ENCODE peak calls at places on chromosome 2, in four cellular contexts. One of them, this sample, is unnamed.

GRCh38 chr2:186205243-186205642 is 280.8 kb upstream of the ZC3H15 start:
- DNase-seq in A549: no peak
- DNase-seq in AG10803: no peak
- DNase-seq in gastrocnemius medialis: no peak
- DNase-seq in this sample: no peak

GRCh38 chr2:240524963-240525718 is 32.6 kb downstream of the ANKMY1 start:
- DNase-seq in A549: no peak
- DNase-seq in AG10803: no peak
- DNase-seq in gastrocnemius medialis: no peak
- DNase-seq in this sample: no peak

GRCh38 chr2:54255230-54256090 is 569 bp downstream of the TSPYL6 start:
- DNase-seq in A549: no peak
- DNase-seq in AG10803: no peak
- DNase-seq in gastrocnemius medialis: no peak
- DNase-seq in this sample: no peak

GRCh38 chr2:7450188-7451156 is 533.3 kb downstream of the RNF144A start:
- DNase-seq in A549: no peak
- DNase-seq in AG10803: no peak
- DNase-seq in gastrocnemius medialis: no peak
- DNase-seq in this sample: no peak

GRCh38 chr2:10017313-10017941 is 25.9 kb upstream of the KLF11 start:
- DNase-seq in A549: no peak
- DNase-seq in AG10803: no peak
- DNase-seq in gastrocnemius medialis: no peak
- DNase-seq in this sample: no peak

GRCh38 chr2:206203331-206203730 is 43.6 kb downstream of the EEF1B2 start:
- DNase-seq in A549: no peak
- DNase-seq in AG10803: no peak
- DNase-seq in gastrocnemius medialis: no peak
- DNase-seq in this sample: no peak

GRCh38 chr2:52467189-52467588 is 1300.4 kb upstream of the CHAC2 start:
- DNase-seq in A549: no peak
- DNase-seq in AG10803: no peak
- DNase-seq in gastrocnemius medialis: no peak
- DNase-seq in this sample: no peak

GRCh38 chr2:15588329-15588919 is 3.2 kb upstream of the DDX1 start:
- DNase-seq in A549: peak; percentile 71
- DNase-seq in AG10803: peak; percentile 56
- DNase-seq in gastrocnemius medialis: peak; percentile 59
- DNase-seq in this sample: no peak

GRCh38 chr2:231017250-231017636 is 20.1 kb upstream of the C2orf72 start:
- DNase-seq in A549: peak; percentile 14
- DNase-seq in AG10803: no peak
- DNase-seq in gastrocnemius medialis: no peak
- DNase-seq in this sample: no peak

GRCh38 chr2:58870704-58871103 is 629.6 kb upstream of the FANCL start:
- DNase-seq in A549: peak; percentile 35
- DNase-seq in AG10803: no peak
- DNase-seq in gastrocnemius medialis: no peak
- DNase-seq in this sample: no peak

GRCh38 chr2:220043155-220043992 is 415.9 kb downstream of the SLC4A3 start:
- DNase-seq in A549: no peak
- DNase-seq in AG10803: peak; percentile 15
- DNase-seq in gastrocnemius medialis: no peak
- DNase-seq in this sample: no peak

GRCh38 chr2:214737188-214737587 is 72.3 kb downstream of the BARD1 start:
- DNase-seq in A549: no peak
- DNase-seq in AG10803: no peak
- DNase-seq in gastrocnemius medialis: no peak
- DNase-seq in this sample: no peak

GRCh38 chr2:12318427-12319057 is 398.2 kb upstream of the TRIB2 start:
- DNase-seq in A549: no peak
- DNase-seq in AG10803: peak; percentile 88
- DNase-seq in gastrocnemius medialis: no peak
- DNase-seq in this sample: no peak

GRCh38 chr2:33291278-33292013 is 185.0 kb upstream of the RASGRP3 start:
- DNase-seq in A549: peak; percentile 90
- DNase-seq in AG10803: peak; percentile 93
- DNase-seq in gastrocnemius medialis: no peak
- DNase-seq in this sample: no peak

GRCh38 chr2:27143285-27143684 is 4.1 kb upstream of the PRR30 start:
- DNase-seq in A549: no peak
- DNase-seq in AG10803: no peak
- DNase-seq in gastrocnemius medialis: no peak
- DNase-seq in this sample: no peak

GRCh38 chr2:98532761-98533160 is 75.6 kb downstream of the COA5 start:
- DNase-seq in A549: no peak
- DNase-seq in AG10803: no peak
- DNase-seq in gastrocnemius medialis: no peak
- DNase-seq in this sample: no peak

GRCh38 chr2:217932661-217933325 is 70.0 kb downstream of the TNS1 start:
- DNase-seq in A549: no peak
- DNase-seq in AG10803: no peak
- DNase-seq in gastrocnemius medialis: no peak
- DNase-seq in this sample: no peak
- TF ChIP-seq CTCF in A549: no peak
- TF ChIP-seq CTCF in AG10803: peak; percentile 19
- TF ChIP-seq CTCF in gastrocnemius medialis: peak; percentile 10
- TF ChIP-seq CTCF in this sample: no peak

GRCh38 chr2:178419123-178419522 is 31.9 kb downstream of the PRKRA start:
- DNase-seq in A549: peak; percentile 22
- DNase-seq in AG10803: no peak
- DNase-seq in gastrocnemius medialis: no peak
- DNase-seq in this sample: no peak
- TF ChIP-seq CTCF in A549: peak; percentile 44
- TF ChIP-seq CTCF in AG10803: peak; percentile 34
- TF ChIP-seq CTCF in gastrocnemius medialis: peak; percentile 10
- TF ChIP-seq CTCF in this sample: peak; percentile 23

DNA sequence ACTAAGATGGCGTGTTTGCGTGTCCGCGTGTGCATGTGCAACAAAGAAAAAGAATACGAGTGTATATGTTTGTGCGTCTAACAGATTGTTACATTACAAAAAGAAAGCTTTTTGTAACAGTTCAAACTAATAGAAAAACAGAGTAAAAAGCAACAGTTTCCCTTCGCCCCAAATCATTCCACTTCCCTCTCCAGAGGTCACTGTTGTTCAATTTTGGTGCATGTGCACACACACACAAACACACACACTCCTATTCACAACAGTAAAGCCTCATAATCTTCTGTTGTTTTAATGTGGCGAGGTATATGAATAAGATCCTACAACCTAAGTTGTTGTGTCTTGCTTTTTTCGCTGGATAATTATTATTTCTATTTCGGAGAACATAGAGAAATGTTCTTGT is 357.3 kb upstream of the SLC8A1 start:
- DNase-seq in A549: no peak
- DNase-seq in AG10803: no peak
- DNase-seq in gastrocnemius medialis: no peak
- DNase-seq in this sample: no peak
- TF ChIP-seq CTCF in A549: no peak
- TF ChIP-seq CTCF in AG10803: no peak
- TF ChIP-seq CTCF in gastrocnemius medialis: no peak
- TF ChIP-seq CTCF in this sample: no peak

DNA sequence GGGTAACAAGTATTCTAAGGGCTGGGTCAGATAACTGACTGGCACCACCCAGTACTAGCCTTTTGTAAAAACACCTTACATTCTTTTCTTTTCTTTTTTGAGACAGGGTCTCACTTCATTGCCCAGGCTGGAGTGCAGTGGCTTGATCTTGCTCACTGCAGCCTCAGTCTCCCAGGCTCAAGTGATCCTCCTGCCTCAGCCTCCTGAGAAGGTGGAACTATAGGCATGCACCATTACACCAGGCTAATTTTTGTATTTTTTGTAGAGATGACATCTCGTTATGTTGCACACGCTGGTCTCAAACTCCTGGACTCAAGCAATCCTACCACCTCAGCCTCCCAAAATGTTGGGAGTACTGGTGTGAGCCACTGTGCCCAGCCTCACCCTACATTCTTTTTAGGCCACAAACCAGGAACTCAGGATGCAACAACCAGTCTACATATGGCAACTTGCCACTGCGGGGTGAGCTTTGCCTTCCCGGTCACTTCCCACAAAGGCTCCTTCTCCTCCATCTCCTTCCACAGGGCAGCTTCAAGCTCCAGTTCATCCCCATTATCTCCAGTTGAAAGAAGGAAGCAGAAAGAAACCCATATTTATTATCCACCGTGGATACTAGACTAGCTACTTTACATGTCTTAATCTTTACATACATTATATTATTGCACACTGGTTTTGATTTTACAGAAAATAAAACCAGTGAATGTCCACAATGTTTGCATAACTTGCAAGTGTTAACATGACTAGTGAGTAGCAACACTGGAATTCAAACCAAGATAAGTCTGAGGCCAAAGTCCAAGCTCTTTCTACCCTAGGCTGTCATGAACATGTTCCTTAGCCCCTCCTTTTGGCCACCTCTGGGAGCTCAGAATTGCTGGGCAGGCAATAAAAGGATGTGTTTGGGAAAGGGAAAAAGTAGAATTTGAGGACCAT is 23.7 kb upstream of the AP1S3 start:
- DNase-seq in A549: peak; percentile 95
- DNase-seq in AG10803: peak; percentile 81
- DNase-seq in gastrocnemius medialis: no peak
- DNase-seq in this sample: no peak
- TF ChIP-seq CTCF in A549: peak; percentile 16
- TF ChIP-seq CTCF in AG10803: peak; percentile 45
- TF ChIP-seq CTCF in gastrocnemius medialis: no peak
- TF ChIP-seq CTCF in this sample: no peak

GRCh38 chr2:39855856-39856255 is 76.8 kb upstream of the THUMPD2 start:
- DNase-seq in A549: no peak
- DNase-seq in AG10803: no peak
- DNase-seq in gastrocnemius medialis: no peak
- DNase-seq in this sample: no peak

GRCh38 chr2:39849982-39850526 is 71.0 kb upstream of the THUMPD2 start:
- DNase-seq in A549: no peak
- DNase-seq in AG10803: no peak
- DNase-seq in gastrocnemius medialis: no peak
- DNase-seq in this sample: no peak

GRCh38 chr2:39851251-39851650 is 72.2 kb upstream of the THUMPD2 start:
- DNase-seq in A549: no peak
- DNase-seq in AG10803: peak; percentile 89
- DNase-seq in gastrocnemius medialis: no peak
- DNase-seq in this sample: no peak

DNA sequence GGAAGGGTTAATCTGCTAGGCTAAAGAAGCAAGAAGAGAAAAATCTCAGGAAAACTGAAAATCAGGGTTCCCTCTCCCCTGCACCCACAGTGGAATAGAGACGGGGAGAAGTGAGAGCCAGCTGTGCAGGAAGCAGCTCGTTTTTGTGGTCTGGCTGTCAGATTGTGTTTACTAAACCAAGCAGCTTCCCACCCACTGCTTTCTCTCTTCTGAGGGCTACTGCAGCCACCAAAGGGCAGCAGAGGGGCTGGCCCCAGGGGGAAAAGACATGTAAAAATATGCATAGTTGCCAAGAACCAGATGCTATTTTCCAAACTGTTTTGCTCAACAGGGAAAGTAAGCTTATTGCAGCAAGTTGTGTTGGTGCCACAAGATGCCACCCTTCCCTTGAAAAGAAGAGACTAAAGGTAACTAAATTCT is 72.6 kb upstream of the THUMPD2 start:
- DNase-seq in A549: no peak
- DNase-seq in AG10803: peak; percentile 96
- DNase-seq in gastrocnemius medialis: no peak
- DNase-seq in this sample: no peak
- TF ChIP-seq CTCF in A549: no peak
- TF ChIP-seq CTCF in AG10803: peak; percentile 53
- TF ChIP-seq CTCF in gastrocnemius medialis: no peak
- TF ChIP-seq CTCF in this sample: no peak

GRCh38 chr2:149715894-149716293 is 128.3 kb upstream of the MMADHC start:
- DNase-seq in A549: no peak
- DNase-seq in AG10803: no peak
- DNase-seq in gastrocnemius medialis: no peak
- DNase-seq in this sample: no peak

GRCh38 chr2:149716687-149717086 is 129.1 kb upstream of the MMADHC start:
- DNase-seq in A549: no peak
- DNase-seq in AG10803: no peak
- DNase-seq in gastrocnemius medialis: no peak
- DNase-seq in this sample: no peak

GRCh38 chr2:149719695-149720094 is 132.1 kb upstream of the MMADHC start:
- DNase-seq in A549: no peak
- DNase-seq in AG10803: no peak
- DNase-seq in gastrocnemius medialis: no peak
- DNase-seq in this sample: no peak

GRCh38 chr2:149720615-149721014 is 133.0 kb upstream of the MMADHC start:
- DNase-seq in A549: no peak
- DNase-seq in AG10803: no peak
- DNase-seq in gastrocnemius medialis: no peak
- DNase-seq in this sample: no peak

DNA sequence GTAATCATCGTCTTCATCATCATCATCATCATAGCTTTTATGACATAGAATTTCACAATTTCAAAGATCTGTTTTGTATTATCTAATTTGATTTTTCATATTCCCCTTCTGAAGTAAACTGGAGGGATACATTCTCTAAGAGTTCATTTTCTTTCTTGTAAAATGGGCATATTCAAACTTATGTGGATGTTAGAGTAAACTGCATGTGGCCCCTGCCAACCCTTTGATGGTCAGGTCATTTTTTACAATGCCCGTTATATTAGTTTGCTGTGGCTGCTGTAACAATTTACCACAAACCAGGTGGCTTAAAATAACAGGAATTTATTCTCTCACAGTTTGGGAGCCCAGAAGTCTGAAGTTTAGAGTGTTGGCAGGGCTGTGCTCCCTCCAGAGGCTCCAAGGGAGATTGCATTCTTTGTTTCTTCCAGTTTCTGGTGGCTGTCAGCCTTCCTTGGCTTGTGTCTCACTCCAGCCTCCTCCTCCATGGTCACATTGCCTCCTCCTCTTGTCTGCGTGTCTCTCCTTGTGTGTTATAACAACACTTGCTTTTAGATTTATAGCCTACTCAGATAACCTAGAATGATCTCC is 127.5 kb upstream of the MMADHC start:
- DNase-seq in A549: peak; percentile 54
- DNase-seq in AG10803: peak; percentile 61
- DNase-seq in gastrocnemius medialis: no peak
- DNase-seq in this sample: no peak
- TF ChIP-seq CTCF in A549: peak; percentile 51
- TF ChIP-seq CTCF in AG10803: peak; percentile 86
- TF ChIP-seq CTCF in gastrocnemius medialis: no peak
- TF ChIP-seq CTCF in this sample: no peak

GRCh38 chr2:56192664-56193305 is 9.0 kb downstream of the CCDC85A start:
- DNase-seq in A549: no peak
- DNase-seq in AG10803: no peak
- DNase-seq in gastrocnemius medialis: no peak
- DNase-seq in this sample: no peak

GRCh38 chr2:56195563-56195962 is 11.8 kb downstream of the CCDC85A start:
- DNase-seq in A549: no peak
- DNase-seq in AG10803: peak; percentile 45
- DNase-seq in gastrocnemius medialis: no peak
- DNase-seq in this sample: no peak

GRCh38 chr2:56191617-56192016 is 7.8 kb downstream of the CCDC85A start:
- DNase-seq in A549: peak; percentile 71
- DNase-seq in AG10803: peak; percentile 70
- DNase-seq in gastrocnemius medialis: no peak
- DNase-seq in this sample: no peak
- TF ChIP-seq CTCF in A549: peak; percentile 82
- TF ChIP-seq CTCF in AG10803: peak; percentile 79
- TF ChIP-seq CTCF in gastrocnemius medialis: peak; percentile 20
- TF ChIP-seq CTCF in this sample: no peak

GRCh38 chr2:30503692-30504076 is 56.6 kb downstream of the LCLAT1 start:
- DNase-seq in A549: no peak
- DNase-seq in AG10803: no peak
- DNase-seq in gastrocnemius medialis: no peak
- DNase-seq in this sample: no peak
- TF ChIP-seq CTCF in A549: no peak
- TF ChIP-seq CTCF in AG10803: no peak
- TF ChIP-seq CTCF in gastrocnemius medialis: no peak
- TF ChIP-seq CTCF in this sample: no peak

GRCh38 chr2:130327703-130328527 is 14.8 kb upstream of the IMP4 start:
- DNase-seq in A549: no peak
- DNase-seq in AG10803: peak; percentile 56
- DNase-seq in gastrocnemius medialis: no peak
- DNase-seq in this sample: no peak
- TF ChIP-seq CTCF in A549: no peak
- TF ChIP-seq CTCF in AG10803: no peak
- TF ChIP-seq CTCF in gastrocnemius medialis: no peak
- TF ChIP-seq CTCF in this sample: no peak